ENCODE peak calls at places on chromosomes 6 and 20, in eight cellular contexts. O, Y, S, P, C, Q, K and F are unnamed samples. For H3K4me1, the result is how much of the 10 kb centered on the place peaks cover.

GRCh38 chr20:51752343-51752951 is 15.7 kb downstream of the ATP9A start:
- DNase-seq in O (no peak), Y (no peak), S (no peak), P (no peak), C (peak), Q (peak), K (no peak), F (no peak)

GRCh38 chr6:151916680-151917164 is 109.2 kb downstream of the ESR1 start:
- DNase-seq in O (no peak), Y (no peak), S (no peak), P (no peak), C (peak), Q (peak), K (peak), F (no peak)

GRCh38 chr20:47018381-47018780 is 123.7 kb downstream of the EYA2 start:
- DNase-seq in O (no peak), Y (no peak), S (no peak), P (no peak), C (no peak), Q (no peak), K (no peak), F (no peak)

GRCh38 chr6:134379086-134379485 is 61.2 kb upstream of the SGK1 start:
- DNase-seq in O (peak), Y (no peak), S (no peak), P (peak), C (peak), Q (no peak), K (no peak), F (peak)

GRCh38 chr20:61135966-61136365 is 116.1 kb upstream of the CDH4 start:
- DNase-seq in O (no peak), Y (peak), S (no peak), P (no peak), C (no peak), Q (no peak), K (no peak), F (no peak)

GRCh38 chr20:46229478-46229877 is 78.8 kb downstream of the CDH22 start:
- DNase-seq in O (no peak), Y (no peak), S (no peak), P (no peak), C (no peak), Q (no peak), K (no peak), F (no peak)

GRCh38 chr6:41723178-41723935 is 12.1 kb downstream of the TFEB start:
- DNase-seq in O (peak), Y (no peak), S (no peak), P (peak), C (no peak), Q (peak), K (peak), F (peak)

GRCh38 chr6:144055121-144055931 is 40.0 kb downstream of the SF3B5 start:
- DNase-seq in O (no peak), Y (no peak), S (no peak), P (no peak), C (no peak), Q (no peak), K (no peak), F (no peak)

GRCh38 chr6:72760130-72760793 is 138.4 kb downstream of the KCNQ5 start:
- DNase-seq in O (peak), Y (no peak), S (no peak), P (no peak), C (no peak), Q (peak), K (no peak), F (no peak)

GRCh38 chr6:38646166-38646565 is 6.4 kb upstream of the BTBD9 start:
- DNase-seq in O (no peak), Y (no peak), S (peak), P (no peak), C (peak), Q (no peak), K (no peak), F (no peak)

GRCh38 chr6:14610141-14610540 is 492.6 kb downstream of the CD83 start:
- DNase-seq in O (no peak), Y (no peak), S (no peak), P (no peak), C (no peak), Q (no peak), K (no peak), F (no peak)

GRCh38 chr20:8646716-8647115 is 422.2 kb upstream of the PLCB4 start:
- DNase-seq in O (no peak), Y (no peak), S (no peak), P (no peak), C (peak), Q (peak), K (peak), F (no peak)

GRCh38 chr6:159110748-159111147 is 58.5 kb upstream of the FNDC1 start:
- DNase-seq in O (no peak), Y (no peak), S (no peak), P (no peak), C (no peak), Q (no peak), K (no peak), F (no peak)

GRCh38 chr6:159113223-159113622 is 56.0 kb upstream of the FNDC1 start:
- DNase-seq in O (no peak), Y (no peak), S (no peak), P (no peak), C (no peak), Q (no peak), K (no peak), F (no peak)

GRCh38 chr6:159110013-159110412 is 59.2 kb upstream of the FNDC1 start:
- DNase-seq in O (no peak), Y (peak), S (peak), P (peak), C (no peak), Q (peak), K (peak), F (no peak)

GRCh38 chr6:159114569-159114968 is 54.6 kb upstream of the FNDC1 start:
- DNase-seq in O (no peak), Y (no peak), S (no peak), P (no peak), C (no peak), Q (peak), K (no peak), F (no peak)

DNA sequence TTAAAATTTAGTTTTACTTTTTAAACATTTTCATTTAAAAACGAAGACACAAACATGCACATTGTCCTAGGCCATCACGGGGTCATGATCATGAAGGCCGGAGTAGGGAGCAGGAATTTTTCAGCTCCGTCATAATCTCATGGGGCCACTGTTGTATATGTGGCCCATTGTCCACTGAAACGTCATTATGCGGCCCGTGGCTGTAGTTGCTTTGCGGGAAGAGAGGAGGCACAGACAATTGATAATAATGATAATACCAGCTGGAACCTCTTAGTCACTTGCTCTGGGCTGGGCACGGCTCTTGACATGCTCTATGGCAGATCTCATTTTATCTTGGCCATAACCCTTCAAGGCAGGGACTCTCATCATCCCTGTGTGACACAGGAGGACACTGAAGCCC is 56.5 kb upstream of the FNDC1 start:
- DNase-seq in O (no peak), Y (no peak), S (no peak), P (no peak), C (no peak), Q (no peak), K (no peak), F (no peak)
- H3K4me1 ChIP-seq in O (under half), Y (under half), S (under half), P (under half), C (under half), Q (under half), K (under half), F (half or more)

GRCh38 chr20:59147197-59147596 is 16.4 kb upstream of the ZNF831 start:
- DNase-seq in O (no peak), Y (no peak), S (no peak), P (peak), C (no peak), Q (peak), K (no peak), F (no peak)
- H3K4me1 ChIP-seq in O (under half), Y (under half), S (under half), P (under half), C (under half), Q (under half), K (under half), F (under half)

GRCh38 chr20:49969234-49969633 is 13.5 kb upstream of the SNAI1 start:
- DNase-seq in O (no peak), Y (no peak), S (no peak), P (no peak), C (no peak), Q (no peak), K (no peak), F (no peak)
- H3K4me1 ChIP-seq in O (under half), Y (under half), S (under half), P (under half), C (under half), Q (under half), K (under half), F (under half)

GRCh38 chr6:109486068-109486467 is 3.0 kb upstream of the ZBTB24 start:
- DNase-seq in O (no peak), Y (no peak), S (no peak), P (no peak), C (no peak), Q (no peak), K (no peak), F (no peak)
- H3K4me1 ChIP-seq in O (under half), Y (under half), S (under half), P (under half), C (under half), Q (under half), K (under half), F (under half)

GRCh38 chr6:156876302-156876701 is 99.1 kb downstream of the ARID1B start:
- DNase-seq in O (no peak), Y (no peak), S (no peak), P (no peak), C (no peak), Q (no peak), K (no peak), F (no peak)
- H3K4me1 ChIP-seq in O (under half), Y (under half), S (under half), P (under half), C (under half), Q (under half), K (under half), F (under half)

DNA sequence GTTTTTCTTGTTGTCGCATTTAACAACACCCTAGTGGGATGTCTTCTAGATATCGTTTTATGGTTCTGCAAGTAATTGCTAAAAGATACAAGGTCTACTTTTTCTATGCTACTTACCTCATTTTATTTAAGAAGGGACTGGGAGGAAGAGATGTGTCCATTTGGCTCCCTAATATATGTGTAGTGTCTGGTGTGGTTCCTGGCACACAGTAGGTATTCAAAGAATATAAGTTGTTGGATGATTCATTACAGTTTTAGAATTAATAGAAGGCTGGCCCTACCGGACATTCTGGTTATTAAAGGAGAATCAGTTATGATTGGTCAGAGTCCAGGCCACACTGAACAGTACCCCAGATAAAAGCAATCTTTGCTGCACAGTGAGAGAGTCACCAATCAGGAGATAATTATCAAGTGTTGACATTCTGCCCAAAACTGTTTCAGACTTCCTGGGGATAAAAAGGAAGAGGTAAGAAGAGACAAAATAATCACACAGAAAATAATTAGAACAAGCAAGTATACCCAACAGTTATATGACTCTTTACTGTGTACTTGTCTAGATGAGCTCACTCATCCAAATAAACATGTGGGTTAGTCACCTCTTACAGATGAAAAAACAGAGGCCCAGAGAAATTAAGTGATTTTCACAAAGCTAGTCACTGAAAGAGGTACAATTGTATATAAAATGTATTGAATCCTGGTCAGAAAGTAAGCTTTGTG is 7.0 kb downstream of the TMEM244 start:
- DNase-seq in O (no peak), Y (no peak), S (no peak), P (no peak), C (no peak), Q (peak), K (no peak), F (no peak)
- H3K4me1 ChIP-seq in O (under half), Y (under half), S (under half), P (under half), C (under half), Q (under half), K (under half), F (under half)

GRCh38 chr6:33695451-33695855 is 16.0 kb downstream of the UQCC2 start:
- DNase-seq in O (no peak), Y (no peak), S (no peak), P (no peak), C (no peak), Q (no peak), K (peak), F (no peak)
- H3K4me1 ChIP-seq in O (under half), Y (under half), S (under half), P (under half), C (under half), Q (half or more), K (half or more), F (half or more)

GRCh38 chr6:33201147-33201545 is 479 bp downstream of the SLC39A7 start:
- DNase-seq in O (no peak), Y (no peak), S (no peak), P (no peak), C (no peak), Q (no peak), K (no peak), F (no peak)

GRCh38 chr6:33200234-33201146 is at the start of the genes RXRB and SLC39A7:
- DNase-seq in O (peak), Y (peak), S (peak), P (peak), C (peak), Q (peak), K (peak), F (peak)

GRCh38 chr6:33198853-33199436 is 1.5 kb downstream of the RXRB start:
- DNase-seq in O (no peak), Y (no peak), S (no peak), P (no peak), C (no peak), Q (no peak), K (no peak), F (no peak)

GRCh38 chr6:33198159-33198852 is 2.2 kb downstream of the RXRB start:
- DNase-seq in O (peak), Y (no peak), S (no peak), P (no peak), C (no peak), Q (no peak), K (no peak), F (no peak)

GRCh38 chr6:33199687-33200233 is 705 bp downstream of the RXRB start:
- DNase-seq in O (peak), Y (no peak), S (no peak), P (peak), C (no peak), Q (no peak), K (no peak), F (peak)
- H3K4me1 ChIP-seq in O (under half), Y (under half), S (under half), P (under half), C (under half), Q (half or more), K (under half), F (half or more)

GRCh38 chr6:87832025-87832825 is 130.2 kb upstream of the AKIRIN2 start:
- DNase-seq in O (no peak), Y (no peak), S (no peak), P (no peak), C (peak), Q (peak), K (no peak), F (no peak)

GRCh38 chr6:87828044-87828443 is 126.0 kb upstream of the AKIRIN2 start:
- DNase-seq in O (no peak), Y (no peak), S (no peak), P (no peak), C (no peak), Q (no peak), K (no peak), F (no peak)

GRCh38 chr6:87827291-87827690 is 125.3 kb upstream of the AKIRIN2 start:
- DNase-seq in O (no peak), Y (no peak), S (no peak), P (no peak), C (no peak), Q (no peak), K (peak), F (no peak)

GRCh38 chr6:87829622-87830121 is 127.6 kb upstream of the AKIRIN2 start:
- DNase-seq in O (no peak), Y (no peak), S (no peak), P (no peak), C (no peak), Q (no peak), K (no peak), F (no peak)

DNA sequence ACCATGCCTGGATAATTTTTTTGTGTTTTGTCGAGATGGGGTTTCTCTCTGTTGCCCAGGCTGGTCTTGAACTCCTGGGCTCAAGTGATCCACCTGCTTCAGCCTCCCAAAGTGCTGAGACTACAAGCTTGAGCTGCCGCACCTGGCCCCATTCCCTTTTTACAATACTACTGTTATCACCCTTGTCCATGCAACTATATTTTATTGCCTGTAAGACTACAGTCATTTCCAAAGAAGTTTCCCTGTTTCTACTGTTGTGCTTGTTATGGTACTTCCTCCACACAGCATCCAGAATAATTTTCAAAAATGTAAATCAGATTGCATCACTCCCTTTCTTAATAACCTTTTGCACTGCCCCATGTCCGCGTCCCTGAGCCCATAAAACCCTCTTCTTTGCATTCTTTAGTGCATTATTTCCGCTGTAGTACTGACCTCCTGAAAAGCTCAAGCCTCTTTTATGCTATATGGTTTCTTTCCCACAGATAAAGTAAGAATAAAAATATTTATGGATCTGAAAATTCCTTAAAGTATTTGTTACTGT is 128.9 kb upstream of the AKIRIN2 start:
- DNase-seq in O (no peak), Y (no peak), S (no peak), P (no peak), C (no peak), Q (no peak), K (no peak), F (no peak)
- H3K4me1 ChIP-seq in O (under half), Y (under half), S (under half), P (under half), C (under half), Q (under half), K (under half), F (under half)